ENCODE peak calls at places on chromosomes 4 and X, in six cellular contexts. Z, A, P, L, D and J are unnamed samples.

GRCh38 chr4:109998867-109999303 is 86.2 kb downstream of the EGF start:
- DNase-seq in Z (peak), A (peak), P (no peak), L (peak), D (no peak), J (no peak)

GRCh38 chr4:107818301-107818910 is 6.3 kb upstream of the SGMS2 start:
- DNase-seq in Z (no peak), A (peak), P (no peak), L (no peak), D (no peak), J (no peak)

GRCh38 chrX:68443155-68443868 is 10.0 kb upstream of the OPHN1 start:
- DNase-seq in Z (no peak), A (peak), P (no peak), L (no peak), D (no peak), J (no peak)

GRCh38 chr4:147707892-147708672 is 23.8 kb upstream of the ARHGAP10 start:
- DNase-seq in Z (peak), A (peak), P (no peak), L (peak), D (peak), J (peak)

GRCh38 chrX:47523713-47524166 is 37.3 kb upstream of the ARAF start:
- DNase-seq in Z (no peak), A (no peak), P (no peak), L (no peak), D (no peak), J (no peak)

GRCh38 chr4:791201-791865 is 34.6 kb downstream of the CPLX1 start:
- DNase-seq in Z (no peak), A (no peak), P (no peak), L (no peak), D (no peak), J (no peak)

GRCh38 chrX:107171369-107172102 is 34.7 kb downstream of the NUP62CL start:
- DNase-seq in Z (no peak), A (no peak), P (no peak), L (no peak), D (no peak), J (no peak)

GRCh38 chr4:169143335-169143734 is 127.4 kb downstream of the SH3RF1 start:
- DNase-seq in Z (no peak), A (no peak), P (no peak), L (no peak), D (no peak), J (no peak)

GRCh38 chr4:103075435-103075893 is 1.1 kb downstream of the SLC9B2 start:
- DNase-seq in Z (peak), A (no peak), P (no peak), L (peak), D (no peak), J (no peak)

GRCh38 chrX:8607326-8607725 is 124.6 kb downstream of the ANOS1 start:
- DNase-seq in Z (no peak), A (peak), P (no peak), L (no peak), D (no peak), J (no peak)

GRCh38 chr4:139858436-139859225 is 193.0 kb downstream of the MGST2 start:
- DNase-seq in Z (no peak), A (no peak), P (no peak), L (no peak), D (no peak), J (peak)

GRCh38 chr4:55920571-55920970 is 28.2 kb upstream of the CEP135 start:
- DNase-seq in Z (no peak), A (peak), P (no peak), L (no peak), D (no peak), J (no peak)

GRCh38 chr4:110518889-110519490 is 43.0 kb downstream of the ENPEP start:
- DNase-seq in Z (peak), A (peak), P (no peak), L (peak), D (peak), J (peak)

GRCh38 chr4:16245241-16245640 is 19.0 kb upstream of the TAPT1 start:
- DNase-seq in Z (no peak), A (no peak), P (no peak), L (no peak), D (no peak), J (no peak)